ENCODE peak calls at places on chromosomes 1 and 21, in nine cellular contexts. V, N, J, X, L, I, K, S and E are unnamed samples.

GRCh38 chr1:11434506-11434905 is 44.4 kb upstream of the DISP3 start:
- DNase-seq in J (no peak), V (peak; percentile 88), X (no peak), S (no peak), K (no peak), I (no peak), N (no peak), L (peak; percentile 81), E (no peak)

GRCh38 chr1:195754874-195755273 is 853.4 kb downstream of the KCNT2 start:
- DNase-seq in X (no peak), J (no peak), I (no peak), L (no peak), S (peak; percentile 25), N (no peak), V (no peak), K (no peak), E (peak; percentile 38)

GRCh38 chr1:226656601-226657277 is 82.3 kb downstream of the ITPKB start:
- DNase-seq in I (peak; percentile 61), N (no peak), V (peak; percentile 71), L (no peak), S (peak; percentile 72), K (peak; percentile 55), X (no peak), J (no peak), E (peak; percentile 91)

GRCh38 chr1:63327417-63328139 is 5.2 kb downstream of the FOXD3 start:
- DNase-seq in X (peak; percentile 97), N (no peak), L (peak; percentile 63), I (peak; percentile 88), J (no peak), K (no peak), V (peak; percentile 17), S (peak; percentile 50), E (peak; percentile 75)

GRCh38 chr1:244217711-244218110 is 166.6 kb downstream of the ZBTB18 start:
- DNase-seq in X (no peak), I (no peak), V (no peak), S (no peak), N (no peak), J (no peak), K (no peak), L (no peak), E (no peak)

GRCh38 chr1:9877962-9878361 is 32.1 kb downstream of the CTNNBIP1 start:
- DNase-seq in I (no peak), J (no peak), L (no peak), S (peak; percentile 18), X (no peak), K (no peak), N (no peak), V (no peak), E (no peak)

GRCh38 chr21:37582613-37583012 is 216.0 kb downstream of the DYRK1A start:
- DNase-seq in N (peak; percentile 53), L (no peak), S (peak; percentile 71), K (peak; percentile 1), J (peak; percentile 16), V (peak; percentile 20), X (peak; percentile 55), I (peak; percentile 54), E (peak; percentile 54)

GRCh38 chr21:43740497-43741156 is 21.7 kb downstream of the PDXK start:
- DNase-seq in X (peak; percentile 91), V (peak; percentile 73), J (peak; percentile 10), S (peak; percentile 49), K (no peak), I (peak; percentile 70), N (no peak), L (no peak), E (no peak)

GRCh38 chr1:16300436-16300835 is 51.8 kb downstream of the FBXO42 start:
- DNase-seq in N (no peak), V (no peak), X (no peak), I (no peak), J (peak; percentile 18), K (no peak), L (no peak), S (no peak), E (no peak)

GRCh38 chr21:41777934-41778815 is 11.3 kb upstream of the RIPK4 start:
- DNase-seq in V (peak; percentile 57), K (no peak), S (peak; percentile 97), I (peak; percentile 92), L (peak; percentile 36), N (no peak), J (peak; percentile 7), X (peak; percentile 98), E (peak; percentile 80)

GRCh38 chr1:23563003-23563402 is 3.7 kb upstream of the ID3 start:
- DNase-seq in J (no peak), X (no peak), L (no peak), V (no peak), K (no peak), S (peak; percentile 20), I (no peak), N (no peak), E (no peak)

GRCh38 chr1:209246660-209247059 is 336.9 kb upstream of the CAMK1G start:
- DNase-seq in I (peak; percentile 36), J (no peak), S (peak; percentile 86), K (no peak), L (no peak), N (no peak), V (no peak), X (no peak), E (peak; percentile 37)

GRCh38 chr21:44255519-44255981 is 6.1 kb downstream of the DNMT3L start:
- DNase-seq in L (no peak), J (no peak), N (no peak), I (no peak), S (no peak), V (no peak), X (no peak), K (no peak), E (peak; percentile 12)

GRCh38 chr1:109984190-109984455 is 442 bp upstream of the AHCYL1 start:
- DNase-seq in N (no peak), X (no peak), K (no peak), V (no peak), L (no peak), S (peak; percentile 64), I (no peak), J (no peak), E (no peak)

GRCh38 chr1:44842763-44843655 is at the start of gene PTCH2:
- DNase-seq in X (peak; percentile 94), V (peak; percentile 91), N (no peak), S (peak; percentile 57), I (peak; percentile 92), K (no peak), L (peak; percentile 60), J (peak; percentile 72), E (peak; percentile 71)

GRCh38 chr1:240417317-240417716 is 194.6 kb downstream of the GREM2 start:
- DNase-seq in N (no peak), I (peak; percentile 16), K (no peak), J (no peak), V (no peak), L (no peak), X (no peak), S (peak; percentile 53), E (no peak)

GRCh38 chr1:155207578-155208405 is at the start of gene THBS3:
- DNase-seq in S (peak; percentile 50), J (no peak), X (peak; percentile 78), N (no peak), L (peak; percentile 93), K (no peak), V (peak; percentile 60), I (peak; percentile 38), E (peak; percentile 57)

GRCh38 chr1:6638226-6638625 is 13.6 kb downstream of the THAP3 start:
- DNase-seq in K (no peak), X (no peak), J (peak; percentile 25), V (no peak), S (no peak), N (no peak), L (no peak), I (peak; percentile 85), E (peak; percentile 82)